ENCODE peak calls at places on chromosomes 4 and X, in eight cellular contexts. One of them, this sample, is unnamed.

GRCh38 chr4:67909910-67910905 is 26.4 kb upstream of the TMPRSS11D start:
- DNase-seq in tibial artery: no peak
- DNase-seq in AG04450: no peak
- DNase-seq in kidney epithelial cell: no peak
- DNase-seq in HuH-7.5: no peak
- DNase-seq in EL: peak
- DNase-seq in iris pigment epithelial cell: peak
- DNase-seq in activated naive CD8-positive, alpha-beta T cell treated with anti-CD3 and anti-CD28 coated beads, Interleukin-2, amount 10 ng/mL, durations not matched to agents 7 days and 5 days: no peak
- DNase-seq in this sample: no peak

GRCh38 chrX:13763489-13763888 is 28.9 kb downstream of the OFD1 start:
- DNase-seq in iris pigment epithelial cell: no peak
- DNase-seq in kidney epithelial cell: no peak
- DNase-seq in HuH-7.5: no peak
- DNase-seq in EL: no peak
- DNase-seq in activated naive CD8-positive, alpha-beta T cell treated with anti-CD3 and anti-CD28 coated beads, Interleukin-2, amount 10 ng/mL, durations not matched to agents 7 days and 5 days: no peak
- DNase-seq in tibial artery: peak
- DNase-seq in AG04450: no peak
- DNase-seq in this sample: no peak

GRCh38 chr4:856468-856901 is 30.6 kb upstream of the CPLX1 start:
- DNase-seq in kidney epithelial cell: no peak
- DNase-seq in HuH-7.5: no peak
- DNase-seq in activated naive CD8-positive, alpha-beta T cell treated with anti-CD3 and anti-CD28 coated beads, Interleukin-2, amount 10 ng/mL, durations not matched to agents 7 days and 5 days: no peak
- DNase-seq in tibial artery: no peak
- DNase-seq in iris pigment epithelial cell: no peak
- DNase-seq in AG04450: no peak
- DNase-seq in EL: no peak
- DNase-seq in this sample: no peak

GRCh38 chr4:145956288-145956890 is 17.8 kb upstream of the ZNF827 start:
- DNase-seq in EL: peak
- DNase-seq in kidney epithelial cell: no peak
- DNase-seq in iris pigment epithelial cell: peak
- DNase-seq in AG04450: no peak
- DNase-seq in tibial artery: no peak
- DNase-seq in activated naive CD8-positive, alpha-beta T cell treated with anti-CD3 and anti-CD28 coated beads, Interleukin-2, amount 10 ng/mL, durations not matched to agents 7 days and 5 days: no peak
- DNase-seq in HuH-7.5: peak
- DNase-seq in this sample: no peak

GRCh38 chr4:13403326-13403725 is 80.8 kb downstream of the RAB28 start:
- DNase-seq in EL: no peak
- DNase-seq in tibial artery: no peak
- DNase-seq in activated naive CD8-positive, alpha-beta T cell treated with anti-CD3 and anti-CD28 coated beads, Interleukin-2, amount 10 ng/mL, durations not matched to agents 7 days and 5 days: no peak
- DNase-seq in iris pigment epithelial cell: no peak
- DNase-seq in HuH-7.5: no peak
- DNase-seq in AG04450: no peak
- DNase-seq in kidney epithelial cell: no peak
- DNase-seq in this sample: no peak

GRCh38 chrX:129115104-129115503 is 408.2 kb downstream of the SMARCA1 start:
- DNase-seq in EL: peak
- DNase-seq in HuH-7.5: no peak
- DNase-seq in activated naive CD8-positive, alpha-beta T cell treated with anti-CD3 and anti-CD28 coated beads, Interleukin-2, amount 10 ng/mL, durations not matched to agents 7 days and 5 days: no peak
- DNase-seq in AG04450: no peak
- DNase-seq in tibial artery: no peak
- DNase-seq in iris pigment epithelial cell: peak
- DNase-seq in kidney epithelial cell: no peak
- DNase-seq in this sample: no peak

GRCh38 chrX:68238568-68238967 is 194.7 kb downstream of the OPHN1 start:
- DNase-seq in EL: no peak
- DNase-seq in kidney epithelial cell: no peak
- DNase-seq in iris pigment epithelial cell: no peak
- DNase-seq in tibial artery: no peak
- DNase-seq in activated naive CD8-positive, alpha-beta T cell treated with anti-CD3 and anti-CD28 coated beads, Interleukin-2, amount 10 ng/mL, durations not matched to agents 7 days and 5 days: no peak
- DNase-seq in HuH-7.5: no peak
- DNase-seq in AG04450: no peak
- DNase-seq in this sample: no peak

GRCh38 chr4:153401501-153401900 is 57.0 kb downstream of the MND1 start:
- DNase-seq in AG04450: no peak
- DNase-seq in HuH-7.5: no peak
- DNase-seq in iris pigment epithelial cell: no peak
- DNase-seq in kidney epithelial cell: no peak
- DNase-seq in tibial artery: no peak
- DNase-seq in activated naive CD8-positive, alpha-beta T cell treated with anti-CD3 and anti-CD28 coated beads, Interleukin-2, amount 10 ng/mL, durations not matched to agents 7 days and 5 days: no peak
- DNase-seq in EL: no peak
- DNase-seq in this sample: no peak

GRCh38 chr4:141058739-141059507 is 74.3 kb downstream of the RNF150 start:
- DNase-seq in EL: peak
- DNase-seq in tibial artery: no peak
- DNase-seq in iris pigment epithelial cell: peak
- DNase-seq in activated naive CD8-positive, alpha-beta T cell treated with anti-CD3 and anti-CD28 coated beads, Interleukin-2, amount 10 ng/mL, durations not matched to agents 7 days and 5 days: no peak
- DNase-seq in kidney epithelial cell: no peak
- DNase-seq in HuH-7.5: no peak
- DNase-seq in AG04450: peak
- DNase-seq in this sample: no peak

GRCh38 chr4:67020079-67020807 is 525.1 kb downstream of the CENPC start:
- DNase-seq in kidney epithelial cell: no peak
- DNase-seq in iris pigment epithelial cell: peak
- DNase-seq in AG04450: no peak
- DNase-seq in tibial artery: no peak
- DNase-seq in EL: peak
- DNase-seq in HuH-7.5: no peak
- DNase-seq in activated naive CD8-positive, alpha-beta T cell treated with anti-CD3 and anti-CD28 coated beads, Interleukin-2, amount 10 ng/mL, durations not matched to agents 7 days and 5 days: no peak
- DNase-seq in this sample: no peak

GRCh38 chrX:53347948-53348347 is 66.6 kb upstream of the IQSEC2 start:
- DNase-seq in AG04450: no peak
- DNase-seq in tibial artery: no peak
- DNase-seq in kidney epithelial cell: no peak
- DNase-seq in EL: no peak
- DNase-seq in activated naive CD8-positive, alpha-beta T cell treated with anti-CD3 and anti-CD28 coated beads, Interleukin-2, amount 10 ng/mL, durations not matched to agents 7 days and 5 days: no peak
- DNase-seq in HuH-7.5: no peak
- DNase-seq in iris pigment epithelial cell: no peak
- DNase-seq in this sample: no peak

GRCh38 chr4:77818667-77819408 is at the start of gene CNOT6L:
- DNase-seq in AG04450: no peak
- DNase-seq in EL: peak
- DNase-seq in activated naive CD8-positive, alpha-beta T cell treated with anti-CD3 and anti-CD28 coated beads, Interleukin-2, amount 10 ng/mL, durations not matched to agents 7 days and 5 days: peak
- DNase-seq in iris pigment epithelial cell: peak
- DNase-seq in kidney epithelial cell: peak
- DNase-seq in HuH-7.5: peak
- DNase-seq in tibial artery: peak
- DNase-seq in this sample: peak

GRCh38 chr4:17662694-17663093 is 48.3 kb downstream of the MED28 start:
- DNase-seq in tibial artery: no peak
- DNase-seq in HuH-7.5: no peak
- DNase-seq in activated naive CD8-positive, alpha-beta T cell treated with anti-CD3 and anti-CD28 coated beads, Interleukin-2, amount 10 ng/mL, durations not matched to agents 7 days and 5 days: no peak
- DNase-seq in AG04450: no peak
- DNase-seq in iris pigment epithelial cell: peak
- DNase-seq in kidney epithelial cell: peak
- DNase-seq in EL: peak
- DNase-seq in this sample: no peak

GRCh38 chr4:88743696-88744095 is 46.1 kb upstream of the NAP1L5 start:
- DNase-seq in iris pigment epithelial cell: peak
- DNase-seq in tibial artery: no peak
- DNase-seq in EL: peak
- DNase-seq in AG04450: peak
- DNase-seq in HuH-7.5: no peak
- DNase-seq in kidney epithelial cell: peak
- DNase-seq in activated naive CD8-positive, alpha-beta T cell treated with anti-CD3 and anti-CD28 coated beads, Interleukin-2, amount 10 ng/mL, durations not matched to agents 7 days and 5 days: no peak
- DNase-seq in this sample: no peak

GRCh38 chr4:75080888-75081287 is 148.0 kb downstream of the PARM1 start:
- DNase-seq in EL: no peak
- DNase-seq in kidney epithelial cell: no peak
- DNase-seq in activated naive CD8-positive, alpha-beta T cell treated with anti-CD3 and anti-CD28 coated beads, Interleukin-2, amount 10 ng/mL, durations not matched to agents 7 days and 5 days: no peak
- DNase-seq in AG04450: no peak
- DNase-seq in tibial artery: no peak
- DNase-seq in HuH-7.5: no peak
- DNase-seq in iris pigment epithelial cell: no peak
- DNase-seq in this sample: no peak

GRCh38 chrX:85499400-85499799 is 119.9 kb upstream of the POF1B start:
- DNase-seq in EL: no peak
- DNase-seq in kidney epithelial cell: no peak
- DNase-seq in AG04450: no peak
- DNase-seq in tibial artery: no peak
- DNase-seq in iris pigment epithelial cell: no peak
- DNase-seq in HuH-7.5: no peak
- DNase-seq in activated naive CD8-positive, alpha-beta T cell treated with anti-CD3 and anti-CD28 coated beads, Interleukin-2, amount 10 ng/mL, durations not matched to agents 7 days and 5 days: no peak
- DNase-seq in this sample: no peak

GRCh38 chr4:151806511-151806927 is 45.7 kb upstream of the GATB start:
- DNase-seq in activated naive CD8-positive, alpha-beta T cell treated with anti-CD3 and anti-CD28 coated beads, Interleukin-2, amount 10 ng/mL, durations not matched to agents 7 days and 5 days: no peak
- DNase-seq in HuH-7.5: no peak
- DNase-seq in AG04450: peak
- DNase-seq in tibial artery: no peak
- DNase-seq in iris pigment epithelial cell: peak
- DNase-seq in kidney epithelial cell: no peak
- DNase-seq in EL: peak
- DNase-seq in this sample: no peak

GRCh38 chr4:38005637-38006036 is 45.4 kb downstream of the PTTG2 start:
- DNase-seq in activated naive CD8-positive, alpha-beta T cell treated with anti-CD3 and anti-CD28 coated beads, Interleukin-2, amount 10 ng/mL, durations not matched to agents 7 days and 5 days: no peak
- DNase-seq in EL: no peak
- DNase-seq in iris pigment epithelial cell: no peak
- DNase-seq in kidney epithelial cell: no peak
- DNase-seq in tibial artery: no peak
- DNase-seq in HuH-7.5: no peak
- DNase-seq in AG04450: no peak
- DNase-seq in this sample: no peak

GRCh38 chr4:54942735-54943134 is 182.7 kb downstream of the KDR start:
- DNase-seq in AG04450: no peak
- DNase-seq in activated naive CD8-positive, alpha-beta T cell treated with anti-CD3 and anti-CD28 coated beads, Interleukin-2, amount 10 ng/mL, durations not matched to agents 7 days and 5 days: no peak
- DNase-seq in HuH-7.5: no peak
- DNase-seq in iris pigment epithelial cell: no peak
- DNase-seq in kidney epithelial cell: no peak
- DNase-seq in EL: no peak
- DNase-seq in tibial artery: no peak
- DNase-seq in this sample: no peak

GRCh38 chr4:120525106-120525505 is 397.4 kb downstream of the PRDM5 start:
- DNase-seq in kidney epithelial cell: no peak
- DNase-seq in iris pigment epithelial cell: no peak
- DNase-seq in tibial artery: no peak
- DNase-seq in HuH-7.5: no peak
- DNase-seq in EL: no peak
- DNase-seq in activated naive CD8-positive, alpha-beta T cell treated with anti-CD3 and anti-CD28 coated beads, Interleukin-2, amount 10 ng/mL, durations not matched to agents 7 days and 5 days: no peak
- DNase-seq in AG04450: no peak
- DNase-seq in this sample: no peak

GRCh38 chrX:106484233-106484632 is 127.5 kb upstream of the RADX start:
- DNase-seq in HuH-7.5: no peak
- DNase-seq in activated naive CD8-positive, alpha-beta T cell treated with anti-CD3 and anti-CD28 coated beads, Interleukin-2, amount 10 ng/mL, durations not matched to agents 7 days and 5 days: no peak
- DNase-seq in AG04450: no peak
- DNase-seq in EL: no peak
- DNase-seq in kidney epithelial cell: no peak
- DNase-seq in iris pigment epithelial cell: no peak
- DNase-seq in tibial artery: no peak
- DNase-seq in this sample: no peak

GRCh38 chr4:136495076-136495475 is 1037.2 kb downstream of the PCDH18 start:
- DNase-seq in iris pigment epithelial cell: no peak
- DNase-seq in tibial artery: no peak
- DNase-seq in kidney epithelial cell: no peak
- DNase-seq in EL: no peak
- DNase-seq in activated naive CD8-positive, alpha-beta T cell treated with anti-CD3 and anti-CD28 coated beads, Interleukin-2, amount 10 ng/mL, durations not matched to agents 7 days and 5 days: no peak
- DNase-seq in AG04450: no peak
- DNase-seq in HuH-7.5: no peak
- DNase-seq in this sample: no peak

This sample was measured in GOT3.